ENCODE peak calls at places on chromosome 1, in four cellular contexts. One of them, this sample, is unnamed.

GRCh38 chr1:115642168-115643072 is 650 bp downstream of the VANGL1 start:
- DNase-seq in H1: peak; percentile 69
- DNase-seq in HepG2: peak; percentile 35
- DNase-seq in K562: peak; percentile 75
- DNase-seq in this sample: peak; percentile 46

GRCh38 chr1:30907641-30908445 is 715 bp downstream of the SDC3 start:
- DNase-seq in H1: no peak
- DNase-seq in K562: peak; percentile 80
- DNase-seq in HepG2: no peak
- DNase-seq in this sample: no peak

GRCh38 chr1:6259491-6260362 is 1.2 kb downstream of the GPR153 start:
- DNase-seq in HepG2: peak; percentile 63
- DNase-seq in K562: peak; percentile 97
- DNase-seq in H1: peak; percentile 91
- DNase-seq in this sample: peak; percentile 64

GRCh38 chr1:228007054-228007800 is 429 bp downstream of the WNT3A start:
- DNase-seq in H1: no peak
- DNase-seq in K562: peak; percentile 12
- DNase-seq in HepG2: no peak
- DNase-seq in this sample: no peak

GRCh38 chr1:64459743-64460142 is 10.2 kb upstream of the CACHD1 start:
- DNase-seq in H1: no peak
- DNase-seq in K562: no peak
- DNase-seq in HepG2: no peak
- DNase-seq in this sample: no peak

GRCh38 chr1:115404936-115405335 is 66.9 kb upstream of the NGF start:
- DNase-seq in K562: no peak
- DNase-seq in H1: no peak
- DNase-seq in HepG2: no peak
- DNase-seq in this sample: no peak

GRCh38 chr1:222896630-222897526 is 82.0 kb downstream of the DISP1 start:
- DNase-seq in HepG2: no peak
- DNase-seq in H1: no peak
- DNase-seq in K562: no peak
- DNase-seq in this sample: no peak

GRCh38 chr1:109299087-109299983 is 7.5 kb downstream of the MYBPHL start:
- DNase-seq in K562: no peak
- DNase-seq in HepG2: peak; percentile 98
- DNase-seq in H1: no peak
- DNase-seq in this sample: no peak

GRCh38 chr1:111369177-111369576 is 58.4 kb downstream of the OVGP1 start:
- DNase-seq in H1: no peak
- DNase-seq in HepG2: no peak
- DNase-seq in K562: no peak
- DNase-seq in this sample: peak; percentile 79

GRCh38 chr1:93537924-93538323 is 90.0 kb downstream of the FNBP1L start:
- DNase-seq in H1: no peak
- DNase-seq in HepG2: no peak
- DNase-seq in K562: no peak
- DNase-seq in this sample: no peak

GRCh38 chr1:151832318-151832984 is 849 bp upstream of the RORC start:
- DNase-seq in HepG2: peak; percentile 70
- DNase-seq in H1: no peak
- DNase-seq in K562: no peak
- DNase-seq in this sample: no peak

GRCh38 chr1:202074985-202075773 is 47.5 kb upstream of the GPR37L1 start:
- DNase-seq in H1: no peak
- DNase-seq in HepG2: peak; percentile 49
- DNase-seq in K562: peak; percentile 9
- DNase-seq in this sample: no peak

GRCh38 chr1:27623327-27624212 is 11.4 kb downstream of the FGR start:
- DNase-seq in K562: no peak
- DNase-seq in HepG2: no peak
- DNase-seq in H1: no peak
- DNase-seq in this sample: no peak

GRCh38 chr1:163315773-163316374 is 5.9 kb upstream of the NUF2 start:
- DNase-seq in K562: peak; percentile 22
- DNase-seq in HepG2: peak; percentile 31
- DNase-seq in H1: no peak
- DNase-seq in this sample: peak; percentile 63

GRCh38 chr1:177948336-177948972 is 21.4 kb downstream of the SEC16B start:
- DNase-seq in HepG2: peak; percentile 48
- DNase-seq in K562: peak; percentile 64
- DNase-seq in H1: peak; percentile 69
- DNase-seq in this sample: peak; percentile 75

GRCh38 chr1:201719812-201720521 is 109.0 kb upstream of the IPO9 start:
- DNase-seq in H1: no peak
- DNase-seq in HepG2: no peak
- DNase-seq in K562: no peak
- DNase-seq in this sample: peak; percentile 31

GRCh38 chr1:12067900-12068821 is 5.1 kb downstream of the TNFRSF8 start:
- DNase-seq in K562: peak; percentile 54
- DNase-seq in HepG2: no peak
- DNase-seq in H1: peak; percentile 64
- DNase-seq in this sample: no peak

GRCh38 chr1:14583788-14584187 is 14.7 kb upstream of the KAZN start:
- DNase-seq in H1: no peak
- DNase-seq in HepG2: no peak
- DNase-seq in K562: no peak
- DNase-seq in this sample: no peak

GRCh38 chr1:25006770-25007169 is 76.7 kb upstream of the RUNX3 start:
- DNase-seq in H1: no peak
- DNase-seq in K562: no peak
- DNase-seq in HepG2: no peak
- DNase-seq in this sample: no peak

GRCh38 chr1:31335007-31335406 is 37.9 kb downstream of the FABP3 start:
- DNase-seq in HepG2: peak; percentile 50
- DNase-seq in K562: no peak
- DNase-seq in H1: no peak
- DNase-seq in this sample: peak; percentile 67

GRCh38 chr1:15714438-15715136 is 21.5 kb upstream of the SLC25A34 start:
- DNase-seq in H1: no peak
- DNase-seq in HepG2: no peak
- DNase-seq in K562: no peak
- DNase-seq in this sample: no peak

GRCh38 chr1:175178056-175178455 is 14.5 kb downstream of the KIAA0040 start:
- DNase-seq in K562: no peak
- DNase-seq in HepG2: no peak
- DNase-seq in H1: no peak
- DNase-seq in this sample: no peak
- TF ChIP-seq JUN in K562: no peak
- TF ChIP-seq JUN in HepG2: no peak
- TF ChIP-seq JUN in H1: no peak
- TF ChIP-seq JUN in this sample: no peak

GRCh38 chr1:181114574-181115366 is 26.3 kb downstream of the IER5 start:
- DNase-seq in HepG2: no peak
- DNase-seq in H1: no peak
- DNase-seq in K562: no peak
- DNase-seq in this sample: no peak

GRCh38 chr1:181113061-181113695 is 24.7 kb downstream of the IER5 start:
- DNase-seq in HepG2: peak; percentile 13
- DNase-seq in H1: no peak
- DNase-seq in K562: peak; percentile 41
- DNase-seq in this sample: no peak

GRCh38 chr1:181108297-181108696 is 19.8 kb downstream of the IER5 start:
- DNase-seq in H1: no peak
- DNase-seq in K562: no peak
- DNase-seq in HepG2: peak; percentile 76
- DNase-seq in this sample: no peak

GRCh38 chr1:181112071-181112929 is 23.8 kb downstream of the IER5 start:
- DNase-seq in H1: no peak
- DNase-seq in HepG2: peak; percentile 97
- DNase-seq in K562: peak; percentile 70
- DNase-seq in this sample: peak; percentile 87

DNA sequence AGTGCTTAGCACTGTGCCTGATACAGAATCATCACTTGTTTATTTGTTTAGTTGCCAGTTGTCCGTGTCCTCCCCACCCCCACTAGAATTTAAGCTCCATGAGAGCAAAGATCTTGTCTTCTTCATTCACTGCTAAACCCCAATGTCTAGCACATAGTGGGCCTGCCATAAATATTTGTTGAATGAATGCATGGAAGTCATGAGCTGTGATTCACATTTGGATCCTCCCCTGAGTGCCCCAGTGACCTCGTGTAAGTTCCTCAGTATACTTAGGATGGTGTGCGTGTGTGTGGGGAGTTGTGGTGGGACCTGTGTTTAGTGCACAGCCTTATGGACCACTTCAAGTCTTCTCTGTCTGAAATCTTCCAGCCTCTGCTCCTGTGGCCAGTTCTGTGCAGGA is 23.1 kb downstream of the IER5 start:
- DNase-seq in H1: no peak
- DNase-seq in K562: no peak
- DNase-seq in HepG2: peak; percentile 13
- DNase-seq in this sample: no peak
- H3K9ac ChIP-seq in H1: no peak overlapping the region
- H3K9ac ChIP-seq in K562: no peak overlapping the region
- H3K9ac ChIP-seq in HepG2: peak overlapping the region; percentile 5
- H3K9ac ChIP-seq in this sample: no peak overlapping the region

DNA sequence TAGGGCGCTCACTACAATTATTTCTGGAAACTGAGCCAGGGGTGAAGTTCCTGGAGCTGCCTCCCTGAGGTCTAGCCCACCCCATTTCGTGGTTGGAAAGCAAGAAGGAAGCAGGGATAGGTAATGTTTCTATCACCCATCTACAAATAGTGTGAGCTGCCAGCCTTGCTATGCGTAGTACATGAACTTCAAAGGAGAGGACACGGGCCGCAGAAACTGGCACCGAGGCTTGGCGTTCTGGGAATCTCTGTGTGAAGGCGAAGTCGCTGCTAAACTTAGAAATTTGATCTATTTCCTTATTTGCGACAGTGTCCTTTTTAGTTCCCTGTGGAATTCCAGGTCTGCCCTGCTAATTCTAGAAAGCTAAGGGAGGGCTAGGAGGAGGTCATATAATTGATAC is 49.6 kb upstream of the NTPCR start:
- DNase-seq in K562: no peak
- DNase-seq in HepG2: no peak
- DNase-seq in H1: no peak
- DNase-seq in this sample: no peak
- H2AFZ ChIP-seq in K562: no peak overlapping the region
- H2AFZ ChIP-seq in HepG2: no peak overlapping the region
- H2AFZ ChIP-seq in H1: no peak overlapping the region
- H2AFZ ChIP-seq in this sample: no peak overlapping the region

GRCh38 chr1:85033221-85033620 is 15.1 kb downstream of the MCOLN3 start:
- DNase-seq in K562: no peak
- DNase-seq in HepG2: no peak
- DNase-seq in H1: no peak
- DNase-seq in this sample: no peak

GRCh38 chr1:85024736-85025135 is 23.6 kb downstream of the MCOLN3 start:
- DNase-seq in K562: no peak
- DNase-seq in H1: no peak
- DNase-seq in HepG2: no peak
- DNase-seq in this sample: no peak

GRCh38 chr1:85025940-85026339 is 22.4 kb downstream of the MCOLN3 start:
- DNase-seq in H1: no peak
- DNase-seq in HepG2: no peak
- DNase-seq in K562: no peak
- DNase-seq in this sample: no peak

GRCh38 chr1:85027242-85027983 is 20.9 kb downstream of the MCOLN3 start:
- DNase-seq in H1: no peak
- DNase-seq in HepG2: no peak
- DNase-seq in K562: no peak
- DNase-seq in this sample: no peak

DNA sequence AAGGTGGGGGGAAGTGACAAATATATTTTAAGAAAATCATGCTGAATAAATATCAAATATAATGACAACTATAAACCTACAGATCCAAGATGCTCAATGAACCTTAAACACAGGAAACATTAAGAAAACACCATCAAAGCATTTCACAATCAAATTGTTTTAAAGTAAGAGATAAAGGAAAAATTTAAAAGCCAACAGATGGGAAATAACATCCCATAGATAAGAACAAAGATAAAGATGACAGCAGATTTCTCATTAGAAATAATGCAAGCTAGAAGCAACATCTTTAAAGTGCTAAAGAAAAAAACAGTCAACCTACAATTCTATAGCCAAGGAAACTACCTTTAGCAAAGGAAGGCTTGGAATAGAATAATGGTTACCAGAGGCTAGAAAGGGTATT is 17.8 kb downstream of the MCOLN3 start:
- DNase-seq in HepG2: no peak
- DNase-seq in H1: no peak
- DNase-seq in K562: no peak
- DNase-seq in this sample: no peak
- TF ChIP-seq JUN in HepG2: no peak
- TF ChIP-seq JUN in H1: no peak
- TF ChIP-seq JUN in K562: no peak
- TF ChIP-seq JUN in this sample: no peak

GRCh38 chr1:42932442-42932941 is 26.2 kb downstream of the SLC2A1 start:
- DNase-seq in H1: no peak
- DNase-seq in K562: no peak
- DNase-seq in HepG2: no peak
- DNase-seq in this sample: no peak
- H3K9ac ChIP-seq in H1: no peak overlapping the region
- H3K9ac ChIP-seq in K562: no peak overlapping the region
- H3K9ac ChIP-seq in HepG2: no peak overlapping the region
- H3K9ac ChIP-seq in this sample: no peak overlapping the region

GRCh38 chr1:8571200-8571984 is 246.0 kb downstream of the RERE start:
- DNase-seq in HepG2: peak; percentile 88
- DNase-seq in H1: no peak
- DNase-seq in K562: no peak
- DNase-seq in this sample: peak; percentile 94
- H2AFZ ChIP-seq in HepG2: no peak overlapping the region
- H2AFZ ChIP-seq in H1: no peak overlapping the region
- H2AFZ ChIP-seq in K562: no peak overlapping the region
- H2AFZ ChIP-seq in this sample: no peak overlapping the region

GRCh38 chr1:56438901-56439551 is 140.3 kb downstream of the PLPP3 start:
- DNase-seq in H1: no peak
- DNase-seq in HepG2: no peak
- DNase-seq in K562: no peak
- DNase-seq in this sample: no peak
- TF ChIP-seq JUN in H1: no peak
- TF ChIP-seq JUN in HepG2: no peak
- TF ChIP-seq JUN in K562: no peak
- TF ChIP-seq JUN in this sample: no peak

This sample was measured in endothelial cell of umbilical vein.